ENCODE peak calls at places on chromosomes 12 and 14, in four cellular contexts. A is GM12878, H is IMR-90, G is K562. B is an unnamed sample.

GRCh38 chr14:95185033-95185432 is 27.7 kb upstream of the DICER1 start:
- DNase-seq in A (no peak), H (no peak), G (no peak), B (no peak)

GRCh38 chr14:101791919-101792572 is 30.5 kb downstream of the PPP2R5C start:
- DNase-seq in A (no peak), H (peak; percentile 78), G (no peak), B (no peak)

GRCh38 chr12:218221-218620 is 4.3 kb upstream of the SLC6A12 start:
- DNase-seq in A (no peak), H (no peak), G (no peak), B (no peak)

GRCh38 chr14:100875126-100875525 is 28.4 kb downstream of the RTL1 start:
- DNase-seq in A (no peak), H (no peak), G (no peak), B (no peak)

GRCh38 chr12:53345486-53346195 is 9.5 kb upstream of the SP7 start:
- DNase-seq in A (no peak), H (no peak), G (no peak), B (no peak)

GRCh38 chr14:54650331-54651017 is 83.5 kb downstream of the SAMD4A start:
- DNase-seq in A (no peak), H (peak; percentile 80), G (no peak), B (peak; percentile 21)

GRCh38 chr12:2963760-2964292 is 4.6 kb downstream of the TEAD4 start:
- DNase-seq in A (no peak), H (peak; percentile 20), G (no peak), B (no peak)

GRCh38 chr12:11807453-11807852 is 158.0 kb downstream of the ETV6 start:
- DNase-seq in A (no peak), H (no peak), G (no peak), B (no peak)

GRCh38 chr14:73260574-73260973 is 23.3 kb downstream of the PAPLN start:
- DNase-seq in A (no peak), H (no peak), G (no peak), B (no peak)

GRCh38 chr12:42568952-42569916 is 20.3 kb downstream of the PRICKLE1 start:
- DNase-seq in A (peak; percentile 38), H (peak; percentile 80), G (no peak), B (no peak)

GRCh38 chr12:27667540-27667939 is 28.7 kb upstream of the REP15 start:
- DNase-seq in A (no peak), H (peak; percentile 76), G (no peak), B (no peak)

GRCh38 chr12:15278816-15279658 is 43.3 kb upstream of the PTPRO start:
- DNase-seq in A (no peak), H (peak; percentile 3), G (no peak), B (no peak)

GRCh38 chr12:25557830-25558436 is 4.8 kb upstream of the LMNTD1 start:
- DNase-seq in A (no peak), H (peak; percentile 43), G (peak; percentile 13), B (peak; percentile 48)

GRCh38 chr14:68794856-68795601 is 2.2 kb upstream of the ZFP36L1 start:
- DNase-seq in A (no peak), H (peak; percentile 95), G (peak; percentile 47), B (peak; percentile 74)

DNA sequence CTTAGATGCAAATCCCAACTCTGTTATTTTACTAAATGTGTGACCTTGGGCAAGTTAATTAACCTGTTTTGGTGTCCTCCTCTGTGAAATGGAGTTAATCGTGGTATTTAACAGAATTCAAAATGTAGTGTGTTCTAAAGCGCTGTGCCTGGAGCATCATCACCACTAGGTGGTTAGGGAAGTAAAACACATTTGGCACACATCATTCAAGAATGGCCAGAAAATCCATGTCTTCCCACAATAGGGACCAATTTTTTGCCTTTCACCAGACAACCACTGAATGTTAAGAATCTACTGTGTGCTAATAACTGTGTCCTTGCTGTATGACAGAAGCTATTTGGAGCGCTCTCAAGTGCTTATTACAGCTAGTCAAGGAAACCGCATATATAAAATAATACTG is 133.4 kb downstream of the MON2 start:
- DNase-seq in A (no peak), H (no peak), G (no peak), B (peak; percentile 48)
- TF ChIP-seq ELK1 in A (no peak), H (no peak), G (no peak), B (no peak)

DNA sequence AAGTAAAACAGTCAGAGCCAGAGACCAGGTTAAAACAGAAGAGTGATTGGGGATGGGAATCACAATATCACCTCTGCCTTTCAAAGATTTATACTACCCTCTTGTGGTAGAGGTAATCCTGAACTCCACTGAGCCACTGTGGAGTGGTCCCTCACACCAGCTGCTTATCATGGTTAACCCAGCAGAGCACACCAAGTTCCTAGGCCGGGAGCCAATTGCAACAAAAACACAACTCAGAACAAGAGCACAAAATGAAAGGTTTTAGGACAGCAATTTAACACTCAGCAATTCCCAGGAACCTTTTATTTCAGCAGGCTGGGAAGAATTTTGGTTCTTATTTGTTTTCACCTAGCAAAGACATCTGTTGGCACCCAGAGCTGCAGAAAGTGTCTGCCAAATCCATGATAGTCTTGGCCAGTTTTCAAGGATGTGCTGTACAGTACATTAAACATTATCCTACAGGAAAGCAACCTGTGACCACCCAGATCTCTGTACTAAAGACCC is 220.5 kb upstream of the ATXN7L3B start:
- DNase-seq in A (no peak), H (no peak), G (peak; percentile 6), B (peak; percentile 15)
- TF ChIP-seq ELK1 in A (no peak), H (no peak), G (no peak), B (no peak)

DNA sequence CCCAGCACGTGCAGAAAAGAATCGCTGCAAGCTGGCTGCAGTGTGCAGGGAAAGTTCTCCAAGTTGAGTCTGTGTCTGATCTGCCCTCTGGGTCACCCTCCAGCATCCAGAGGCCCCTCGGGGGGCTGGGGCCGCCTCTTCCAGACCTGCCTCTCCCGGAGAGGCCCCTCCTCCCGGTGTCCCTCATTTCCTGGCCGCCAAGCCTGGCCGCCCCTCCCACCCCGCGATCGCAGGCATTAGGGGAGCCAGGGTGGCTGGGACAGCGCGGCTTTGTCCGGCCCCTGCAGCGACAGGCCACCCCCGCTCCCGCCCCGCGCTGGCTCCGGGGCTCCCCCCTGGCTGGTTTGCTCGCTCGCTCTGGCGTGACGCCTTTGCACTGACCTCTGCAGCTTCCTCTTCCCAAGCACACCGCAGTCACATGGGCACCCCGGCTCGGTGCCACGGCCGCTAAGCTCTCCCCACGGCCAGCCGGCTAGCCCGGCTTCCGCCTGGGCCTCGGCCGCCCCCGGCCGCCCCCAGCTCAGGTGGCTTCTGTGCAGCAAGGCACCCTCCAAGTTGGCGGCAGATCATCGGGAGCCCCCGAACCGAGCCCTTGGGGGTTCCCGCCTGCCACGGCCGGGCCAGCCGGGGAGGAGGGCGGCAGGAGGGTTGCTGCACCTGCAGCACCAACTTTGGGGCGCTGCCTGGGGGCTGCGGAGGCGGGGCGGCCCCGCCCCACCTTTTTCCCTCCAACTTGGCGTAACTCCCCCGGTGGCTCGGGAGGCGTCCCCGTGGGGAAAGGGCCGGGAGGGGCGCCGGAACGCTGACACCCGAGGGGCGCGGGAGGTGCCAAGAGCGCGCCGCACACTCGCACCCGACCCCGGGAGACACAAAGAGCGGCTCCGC is 43.7 kb downstream of the KDM2B start:
- DNase-seq in A (peak; percentile 82), H (peak; percentile 77), G (peak; percentile 81), B (peak; percentile 76)
- TF ChIP-seq ELK1 in A (no peak), H (no peak), G (no peak), B (no peak)

GRCh38 chr14:96253140-96253539 is 2.9 kb upstream of the BDKRB1 start:
- DNase-seq in A (no peak), H (peak; percentile 98), G (no peak), B (peak; percentile 64)
- TF ChIP-seq ELK1 in A (no peak), H (no peak), G (no peak), B (no peak)

DNA sequence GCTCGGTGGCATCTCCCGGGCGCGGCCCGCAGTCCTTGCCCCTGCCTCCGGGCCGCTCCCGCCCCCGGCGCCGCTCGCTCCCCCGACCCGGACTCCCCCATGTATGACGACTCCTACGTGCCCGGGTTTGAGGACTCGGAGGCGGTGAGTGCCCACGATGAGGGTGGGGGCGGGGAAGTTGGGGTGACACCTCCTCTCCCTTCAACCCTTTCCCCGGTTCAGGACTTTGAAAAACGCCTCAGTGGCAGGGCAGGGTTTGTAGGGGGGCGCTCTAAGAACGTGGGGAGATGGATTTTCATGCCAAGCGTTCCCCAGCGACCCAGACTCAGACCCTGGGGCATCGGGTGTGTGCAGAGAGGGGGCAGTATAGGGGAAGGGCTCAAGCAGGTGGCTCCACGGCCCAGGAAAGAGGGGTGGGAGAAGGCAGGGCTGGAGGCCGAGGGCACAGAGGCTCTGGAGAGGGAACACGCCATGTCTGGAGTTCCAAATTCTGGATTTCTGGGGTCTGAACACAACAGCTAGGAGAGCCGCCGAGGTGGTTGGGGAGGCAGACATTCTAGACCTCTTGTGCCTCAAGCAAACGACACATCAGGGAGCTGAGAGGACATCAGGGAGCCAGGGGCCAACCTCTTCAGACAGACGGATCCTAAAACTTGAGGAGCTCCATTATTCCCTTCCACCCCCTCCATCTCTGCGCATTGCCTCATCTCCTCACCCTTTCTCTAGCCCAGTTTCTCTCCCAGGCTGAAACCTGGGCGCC is 715 bp downstream of the CACNB3 start:
- DNase-seq in A (no peak), H (no peak), G (no peak), B (no peak)
- TF ChIP-seq ELK1 in A (no peak), H (no peak), G (no peak), B (no peak)

DNA sequence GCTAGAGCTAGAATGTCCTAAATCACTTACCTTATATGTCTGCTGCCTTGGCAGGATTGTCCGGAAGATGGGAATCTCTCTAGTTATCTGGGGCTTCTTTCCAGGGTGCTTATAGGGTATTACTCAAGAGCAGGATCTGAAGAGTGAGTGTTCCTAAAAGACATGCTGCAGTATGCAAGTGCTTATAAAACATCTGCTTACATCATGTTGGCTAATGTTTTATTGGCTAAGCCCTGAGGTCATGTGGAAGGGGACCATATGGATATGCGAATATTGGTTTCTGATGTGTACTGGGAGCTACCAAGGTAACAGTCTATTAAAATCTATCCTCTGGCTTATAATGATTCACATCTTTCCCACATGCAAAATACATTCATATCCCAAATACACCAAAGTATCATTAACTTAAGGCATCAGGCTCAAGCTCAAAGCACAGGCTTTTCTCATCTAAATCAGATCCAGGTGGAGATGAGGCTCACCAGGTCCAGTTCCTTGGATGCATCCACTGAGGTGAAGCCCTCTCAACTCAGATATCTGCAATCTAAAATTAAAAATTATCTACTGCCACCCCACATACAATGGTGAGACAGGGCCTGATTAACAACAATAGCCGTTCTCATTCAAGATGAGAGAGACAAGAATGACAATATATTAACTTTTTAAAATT is 29.8 kb downstream of the LRRIQ1 start:
- DNase-seq in A (no peak), H (no peak), G (no peak), B (no peak)
- TF ChIP-seq ELK1 in A (no peak), H (no peak), G (no peak), B (no peak)

GRCh38 chr12:86143162-86143561 is 113.0 kb downstream of the MGAT4C start:
- DNase-seq in A (no peak), H (no peak), G (no peak), B (no peak)

GRCh38 chr12:86148612-86149011 is 107.6 kb downstream of the MGAT4C start:
- DNase-seq in A (no peak), H (peak; percentile 29), G (no peak), B (no peak)

DNA sequence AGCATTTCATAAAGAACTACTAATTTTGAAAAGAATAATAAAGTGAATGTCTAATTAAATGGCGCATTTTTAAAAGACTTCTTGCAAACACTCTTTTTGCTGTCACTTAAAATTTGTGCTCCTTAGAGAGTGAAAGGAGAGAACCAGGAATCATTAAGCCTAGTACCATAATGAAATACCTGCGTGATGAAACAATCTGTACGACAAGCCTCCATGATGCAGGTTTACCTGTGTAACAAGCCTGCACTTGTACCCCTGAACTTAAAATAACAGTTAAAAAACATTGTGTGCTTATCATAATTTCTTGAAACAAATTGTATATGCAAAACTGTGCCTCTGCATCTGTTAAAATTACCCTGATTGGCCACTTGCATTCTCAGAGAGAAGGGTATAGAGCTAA is 108.1 kb downstream of the MGAT4C start:
- DNase-seq in A (no peak), H (no peak), G (no peak), B (no peak)
- TF ChIP-seq ELK1 in A (no peak), H (no peak), G (no peak), B (no peak)

GRCh38 chr14:51453869-51454268 is 197.8 kb upstream of the FRMD6 start:
- DNase-seq in A (no peak), H (no peak), G (no peak), B (no peak)
- TF ChIP-seq ELK1 in A (no peak), H (no peak), G (no peak), B (no peak)

B was measured in A549.